ENCODE peak calls at places on chromosomes 12 and 14, in ten cellular contexts. One of them, this sample, is unnamed. For H3K4me1, the result is how much of the 10 kb centered on the place peaks cover.

GRCh38 chr14:22213110-22213509 is 375.9 kb downstream of the DAD1 start:
- DNase-seq in lung: no peak
- DNase-seq in A549: no peak
- DNase-seq in stomach: no peak
- DNase-seq in astrocyte: no peak
- DNase-seq in heart right ventricle: no peak
- DNase-seq in tibial nerve: no peak
- DNase-seq in lower lobe of right lung: no peak
- DNase-seq in esophagus squamous epithelium: no peak
- DNase-seq in Panc1: no peak
- DNase-seq in this sample: no peak

GRCh38 chr14:28375295-28375694 is 391.3 kb upstream of the FOXG1 start:
- DNase-seq in Panc1: no peak
- DNase-seq in heart right ventricle: no peak
- DNase-seq in esophagus squamous epithelium: no peak
- DNase-seq in tibial nerve: no peak
- DNase-seq in stomach: no peak
- DNase-seq in lower lobe of right lung: no peak
- DNase-seq in lung: no peak
- DNase-seq in A549: peak
- DNase-seq in astrocyte: peak
- DNase-seq in this sample: no peak

GRCh38 chr12:108565976-108566375 is 3.6 kb downstream of the ISCU start:
- DNase-seq in stomach: peak
- DNase-seq in esophagus squamous epithelium: no peak
- DNase-seq in tibial nerve: no peak
- DNase-seq in heart right ventricle: peak
- DNase-seq in A549: peak
- DNase-seq in lower lobe of right lung: peak
- DNase-seq in Panc1: peak
- DNase-seq in astrocyte: peak
- DNase-seq in lung: peak
- DNase-seq in this sample: peak

GRCh38 chr12:120429368-120429767 is 8.5 kb upstream of the COX6A1 start:
- DNase-seq in astrocyte: no peak
- DNase-seq in A549: no peak
- DNase-seq in esophagus squamous epithelium: no peak
- DNase-seq in stomach: no peak
- DNase-seq in lung: no peak
- DNase-seq in tibial nerve: no peak
- DNase-seq in Panc1: no peak
- DNase-seq in heart right ventricle: no peak
- DNase-seq in lower lobe of right lung: no peak
- DNase-seq in this sample: no peak

GRCh38 chr14:52902971-52903385 is 47.9 kb downstream of the FERMT2 start:
- DNase-seq in astrocyte: peak
- DNase-seq in esophagus squamous epithelium: no peak
- DNase-seq in lung: no peak
- DNase-seq in lower lobe of right lung: no peak
- DNase-seq in tibial nerve: no peak
- DNase-seq in stomach: no peak
- DNase-seq in Panc1: no peak
- DNase-seq in heart right ventricle: no peak
- DNase-seq in A549: peak
- DNase-seq in this sample: no peak

GRCh38 chr12:54624316-54625279 is 10.1 kb downstream of the LACRT start:
- DNase-seq in A549: no peak
- DNase-seq in lower lobe of right lung: no peak
- DNase-seq in stomach: no peak
- DNase-seq in astrocyte: no peak
- DNase-seq in tibial nerve: no peak
- DNase-seq in esophagus squamous epithelium: no peak
- DNase-seq in lung: no peak
- DNase-seq in Panc1: no peak
- DNase-seq in heart right ventricle: no peak
- DNase-seq in this sample: no peak

GRCh38 chr12:52521175-52521574 is 981 bp upstream of the KRT5 start:
- DNase-seq in tibial nerve: no peak
- DNase-seq in A549: no peak
- DNase-seq in astrocyte: peak
- DNase-seq in heart right ventricle: no peak
- DNase-seq in lower lobe of right lung: no peak
- DNase-seq in esophagus squamous epithelium: no peak
- DNase-seq in Panc1: no peak
- DNase-seq in lung: peak
- DNase-seq in stomach: peak
- DNase-seq in this sample: peak

GRCh38 chr14:69500736-69501135 is 16.2 kb downstream of the PLEKHD1 start:
- DNase-seq in stomach: no peak
- DNase-seq in lower lobe of right lung: no peak
- DNase-seq in Panc1: no peak
- DNase-seq in esophagus squamous epithelium: no peak
- DNase-seq in tibial nerve: no peak
- DNase-seq in astrocyte: no peak
- DNase-seq in heart right ventricle: no peak
- DNase-seq in A549: no peak
- DNase-seq in lung: no peak
- DNase-seq in this sample: no peak

GRCh38 chr12:28936221-28936620 is 212.9 kb upstream of the FAR2 start:
- DNase-seq in astrocyte: no peak
- DNase-seq in A549: no peak
- DNase-seq in stomach: no peak
- DNase-seq in lower lobe of right lung: no peak
- DNase-seq in heart right ventricle: no peak
- DNase-seq in Panc1: no peak
- DNase-seq in esophagus squamous epithelium: no peak
- DNase-seq in tibial nerve: no peak
- DNase-seq in lung: no peak
- DNase-seq in this sample: no peak

GRCh38 chr12:112906712-112907414 is at the start of gene OAS1:
- DNase-seq in lung: peak
- DNase-seq in esophagus squamous epithelium: no peak
- DNase-seq in A549: peak
- DNase-seq in lower lobe of right lung: no peak
- DNase-seq in heart right ventricle: peak
- DNase-seq in stomach: peak
- DNase-seq in astrocyte: peak
- DNase-seq in tibial nerve: no peak
- DNase-seq in Panc1: no peak
- DNase-seq in this sample: peak

GRCh38 chr12:99067171-99067785 is 422.2 kb downstream of the APAF1 start:
- DNase-seq in lung: no peak
- DNase-seq in A549: no peak
- DNase-seq in esophagus squamous epithelium: no peak
- DNase-seq in heart right ventricle: no peak
- DNase-seq in Panc1: no peak
- DNase-seq in lower lobe of right lung: no peak
- DNase-seq in astrocyte: no peak
- DNase-seq in tibial nerve: no peak
- DNase-seq in stomach: no peak
- DNase-seq in this sample: no peak

GRCh38 chr12:69151254-69151751 is 88.1 kb upstream of the CPSF6 start:
- DNase-seq in lung: no peak
- DNase-seq in stomach: no peak
- DNase-seq in heart right ventricle: no peak
- DNase-seq in A549: no peak
- DNase-seq in lower lobe of right lung: no peak
- DNase-seq in esophagus squamous epithelium: no peak
- DNase-seq in astrocyte: no peak
- DNase-seq in tibial nerve: no peak
- DNase-seq in Panc1: no peak
- DNase-seq in this sample: peak

GRCh38 chr14:32896979-32897723 is 41.5 kb upstream of the NPAS3 start:
- DNase-seq in tibial nerve: no peak
- DNase-seq in A549: no peak
- DNase-seq in heart right ventricle: no peak
- DNase-seq in lower lobe of right lung: no peak
- DNase-seq in esophagus squamous epithelium: no peak
- DNase-seq in astrocyte: peak
- DNase-seq in stomach: no peak
- DNase-seq in lung: no peak
- DNase-seq in Panc1: peak
- DNase-seq in this sample: no peak

GRCh38 chr14:87149583-87150354 is 843.2 kb downstream of the GALC start:
- DNase-seq in esophagus squamous epithelium: no peak
- DNase-seq in lung: no peak
- DNase-seq in astrocyte: peak
- DNase-seq in A549: no peak
- DNase-seq in lower lobe of right lung: no peak
- DNase-seq in stomach: no peak
- DNase-seq in heart right ventricle: no peak
- DNase-seq in Panc1: no peak
- DNase-seq in tibial nerve: no peak
- DNase-seq in this sample: no peak

GRCh38 chr14:31898835-31899528 is 178.1 kb upstream of the ARHGAP5 start:
- DNase-seq in stomach: no peak
- DNase-seq in A549: no peak
- DNase-seq in heart right ventricle: no peak
- DNase-seq in lower lobe of right lung: no peak
- DNase-seq in tibial nerve: no peak
- DNase-seq in lung: no peak
- DNase-seq in astrocyte: no peak
- DNase-seq in Panc1: no peak
- DNase-seq in esophagus squamous epithelium: no peak
- DNase-seq in this sample: no peak

GRCh38 chr12:90770861-90771260 is 184.1 kb downstream of the CCER1 start:
- DNase-seq in astrocyte: no peak
- DNase-seq in Panc1: no peak
- DNase-seq in tibial nerve: no peak
- DNase-seq in stomach: no peak
- DNase-seq in heart right ventricle: no peak
- DNase-seq in esophagus squamous epithelium: no peak
- DNase-seq in lower lobe of right lung: no peak
- DNase-seq in A549: no peak
- DNase-seq in lung: no peak
- DNase-seq in this sample: no peak

GRCh38 chr12:1582709-1583050 is 11.7 kb downstream of the FBXL14 start:
- DNase-seq in tibial nerve: no peak
- DNase-seq in astrocyte: no peak
- DNase-seq in esophagus squamous epithelium: no peak
- DNase-seq in stomach: no peak
- DNase-seq in A549: no peak
- DNase-seq in lower lobe of right lung: no peak
- DNase-seq in Panc1: no peak
- DNase-seq in lung: no peak
- DNase-seq in heart right ventricle: no peak
- DNase-seq in this sample: no peak
- H3K4me1 ChIP-seq in tibial nerve: under half
- H3K4me1 ChIP-seq in astrocyte: under half
- H3K4me1 ChIP-seq in esophagus squamous epithelium: under half
- H3K4me1 ChIP-seq in stomach: under half
- H3K4me1 ChIP-seq in A549: under half
- H3K4me1 ChIP-seq in lower lobe of right lung: under half
- H3K4me1 ChIP-seq in Panc1: under half
- H3K4me1 ChIP-seq in lung: under half
- H3K4me1 ChIP-seq in heart right ventricle: under half
- H3K4me1 ChIP-seq in this sample: under half

GRCh38 chr12:133081408-133081806 is 684 bp downstream of the ZNF140 start:
- DNase-seq in Panc1: no peak
- DNase-seq in A549: no peak
- DNase-seq in lower lobe of right lung: no peak
- DNase-seq in esophagus squamous epithelium: no peak
- DNase-seq in astrocyte: no peak
- DNase-seq in stomach: no peak
- DNase-seq in heart right ventricle: peak
- DNase-seq in tibial nerve: no peak
- DNase-seq in lung: peak
- DNase-seq in this sample: no peak

GRCh38 chr12:133080619-133081407 is at the start of gene ZNF140:
- DNase-seq in Panc1: peak
- DNase-seq in stomach: peak
- DNase-seq in esophagus squamous epithelium: peak
- DNase-seq in tibial nerve: peak
- DNase-seq in lung: peak
- DNase-seq in A549: peak
- DNase-seq in lower lobe of right lung: peak
- DNase-seq in astrocyte: peak
- DNase-seq in heart right ventricle: peak
- DNase-seq in this sample: peak

GRCh38 chr12:133083345-133083744 is 2.6 kb downstream of the ZNF140 start:
- DNase-seq in Panc1: no peak
- DNase-seq in astrocyte: no peak
- DNase-seq in stomach: no peak
- DNase-seq in tibial nerve: no peak
- DNase-seq in heart right ventricle: no peak
- DNase-seq in lung: no peak
- DNase-seq in esophagus squamous epithelium: no peak
- DNase-seq in lower lobe of right lung: no peak
- DNase-seq in A549: no peak
- DNase-seq in this sample: no peak

DNA sequence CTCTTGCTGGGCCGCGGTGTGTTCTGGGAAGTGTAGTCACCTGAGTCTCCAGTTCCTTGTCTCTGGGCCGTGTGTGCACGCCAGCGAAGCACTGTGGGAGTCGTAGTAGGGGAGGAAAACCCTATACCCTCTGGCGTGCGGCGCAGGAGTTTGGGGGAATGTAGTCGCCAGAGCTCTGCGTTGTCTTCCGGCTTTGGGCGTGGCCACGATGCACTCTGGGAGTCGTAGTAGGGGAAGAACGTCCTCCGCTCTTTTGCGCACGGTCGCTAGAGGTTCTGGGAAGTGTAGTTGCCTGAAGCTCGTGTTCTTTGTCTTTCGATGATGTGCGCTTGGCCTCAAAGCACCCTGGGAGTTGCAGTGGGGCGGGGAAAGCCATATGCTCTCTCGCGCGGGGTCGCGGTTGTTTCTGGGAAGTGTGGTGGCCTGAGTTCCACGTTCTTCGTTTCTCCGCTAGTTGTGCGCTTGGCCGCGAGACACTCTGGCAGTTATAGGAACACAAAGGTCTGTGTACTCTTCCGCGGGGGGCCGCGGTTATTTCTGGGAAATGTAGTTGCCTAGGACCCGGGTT is 588 bp upstream of the ZNF140 start:
- DNase-seq in esophagus squamous epithelium: peak
- DNase-seq in Panc1: peak
- DNase-seq in heart right ventricle: peak
- DNase-seq in tibial nerve: peak
- DNase-seq in A549: peak
- DNase-seq in lung: peak
- DNase-seq in astrocyte: peak
- DNase-seq in stomach: peak
- DNase-seq in lower lobe of right lung: peak
- DNase-seq in this sample: peak
- TF ChIP-seq CTCF in esophagus squamous epithelium: no peak
- TF ChIP-seq CTCF in Panc1: no peak
- TF ChIP-seq CTCF in heart right ventricle: no peak
- TF ChIP-seq CTCF in tibial nerve: no peak
- TF ChIP-seq CTCF in A549: no peak
- TF ChIP-seq CTCF in lung: no peak
- TF ChIP-seq CTCF in astrocyte: no peak
- TF ChIP-seq CTCF in stomach: no peak
- TF ChIP-seq CTCF in lower lobe of right lung: no peak
- TF ChIP-seq CTCF in this sample: no peak

GRCh38 chr14:76954371-76954770 is 74.1 kb downstream of the IRF2BPL start:
- DNase-seq in A549: no peak
- DNase-seq in lung: no peak
- DNase-seq in astrocyte: no peak
- DNase-seq in heart right ventricle: no peak
- DNase-seq in tibial nerve: no peak
- DNase-seq in stomach: no peak
- DNase-seq in esophagus squamous epithelium: no peak
- DNase-seq in Panc1: no peak
- DNase-seq in lower lobe of right lung: no peak
- DNase-seq in this sample: no peak
- H3K4me1 ChIP-seq in A549: half or more
- H3K4me1 ChIP-seq in lung: under half
- H3K4me1 ChIP-seq in astrocyte: half or more
- H3K4me1 ChIP-seq in heart right ventricle: half or more
- H3K4me1 ChIP-seq in tibial nerve: half or more
- H3K4me1 ChIP-seq in stomach: half or more
- H3K4me1 ChIP-seq in esophagus squamous epithelium: half or more
- H3K4me1 ChIP-seq in Panc1: half or more
- H3K4me1 ChIP-seq in lower lobe of right lung: half or more
- H3K4me1 ChIP-seq in this sample: under half

GRCh38 chr12:14126692-14127091 is 145.3 kb upstream of the GRIN2B start:
- DNase-seq in Panc1: no peak
- DNase-seq in tibial nerve: no peak
- DNase-seq in esophagus squamous epithelium: no peak
- DNase-seq in stomach: no peak
- DNase-seq in astrocyte: no peak
- DNase-seq in A549: no peak
- DNase-seq in heart right ventricle: no peak
- DNase-seq in lung: no peak
- DNase-seq in lower lobe of right lung: no peak
- DNase-seq in this sample: no peak
- TF ChIP-seq CTCF in Panc1: no peak
- TF ChIP-seq CTCF in tibial nerve: no peak
- TF ChIP-seq CTCF in esophagus squamous epithelium: no peak
- TF ChIP-seq CTCF in stomach: no peak
- TF ChIP-seq CTCF in astrocyte: no peak
- TF ChIP-seq CTCF in A549: no peak
- TF ChIP-seq CTCF in heart right ventricle: no peak
- TF ChIP-seq CTCF in lung: no peak
- TF ChIP-seq CTCF in lower lobe of right lung: no peak
- TF ChIP-seq CTCF in this sample: no peak

This sample was measured in colonic mucosa.